ENCODE peak calls at places on chromosomes 4 and X, in eight cellular contexts. H is kidney, G is GM12878, J is stomach, L is left ventricle myocardium inferior, V is pancreas, N is OCI-LY7, A is hepatocyte. Q is an unnamed sample. For H3K9me3, the result is how much of the 10 kb centered on the place peaks cover.

GRCh38 chrX:79728421-79728820 is 286.1 kb upstream of the TBX22 start:
- DNase-seq in L (no peak), N (no peak), V (no peak), J (no peak), G (no peak), A (no peak), H (no peak), Q (no peak)

GRCh38 chrX:101409043-101409442 is 1.0 kb downstream of the HNRNPH2 start:
- DNase-seq in N (no peak), H (no peak), J (no peak), V (no peak), A (peak), L (no peak), G (no peak), Q (no peak)

GRCh38 chr4:176981551-176981950 is 188.8 kb upstream of the VEGFC start:
- DNase-seq in L (no peak), J (no peak), A (no peak), V (no peak), G (no peak), N (no peak), H (no peak), Q (no peak)

GRCh38 chr4:54228563-54229501 is at the start of gene PDGFRA:
- DNase-seq in J (no peak), V (no peak), A (peak), G (no peak), L (peak), N (no peak), H (peak), Q (peak)

GRCh38 chr4:181702864-181703263 is 540.3 kb upstream of the TENM3 start:
- DNase-seq in H (no peak), V (no peak), L (no peak), J (no peak), G (no peak), A (no peak), N (no peak), Q (no peak)

GRCh38 chr4:94357624-94358023 is 15.0 kb upstream of the HPGDS start:
- DNase-seq in L (no peak), A (no peak), N (no peak), V (no peak), G (no peak), J (no peak), H (no peak), Q (no peak)

GRCh38 chr4:129545599-129546278 is 449.8 kb downstream of the C4orf33 start:
- DNase-seq in L (peak), H (peak), A (peak), N (no peak), V (peak), J (peak), G (no peak), Q (peak)

GRCh38 chrX:135688137-135688536 is 25.3 kb upstream of the CT45A1 start:
- DNase-seq in J (no peak), V (no peak), G (no peak), L (no peak), A (no peak), H (no peak), N (no peak), Q (no peak)

GRCh38 chr4:112451831-112452230 is 64.1 kb downstream of the NEUROG2 start:
- DNase-seq in H (no peak), A (no peak), V (no peak), N (no peak), G (no peak), J (no peak), L (no peak), Q (no peak)

GRCh38 chr4:76153356-76153755 is 5.2 kb upstream of the NUP54 start:
- DNase-seq in V (no peak), N (no peak), J (no peak), A (no peak), G (no peak), H (no peak), L (no peak), Q (no peak)

GRCh38 chrX:106802388-106803275 is at the start of gene TBC1D8B:
- DNase-seq in N (peak), A (peak), J (peak), L (peak), V (peak), H (peak), G (peak), Q (peak)

GRCh38 chrX:73765776-73766465 is 202.9 kb downstream of the CHIC1 start:
- DNase-seq in H (no peak), L (no peak), V (no peak), A (no peak), G (no peak), N (peak), J (no peak), Q (no peak)

GRCh38 chrX:45422216-45422925 is 221.7 kb upstream of the DIPK2B start:
- DNase-seq in L (no peak), G (no peak), A (no peak), N (no peak), V (no peak), H (no peak), J (no peak), Q (no peak)

GRCh38 chr4:122674371-122674770 is 53.5 kb upstream of the IL21 start:
- DNase-seq in G (no peak), A (no peak), H (no peak), V (no peak), J (no peak), L (no peak), N (no peak), Q (no peak)

GRCh38 chrX:130110379-130111219 is at the start of gene ELF4:
- DNase-seq in N (peak), H (peak), L (peak), G (no peak), A (peak), V (peak), J (peak), Q (no peak)

GRCh38 chrX:114675365-114675764 is 91.5 kb downstream of the HTR2C start:
- DNase-seq in J (no peak), A (no peak), N (no peak), G (no peak), H (no peak), V (no peak), L (no peak), Q (no peak)

GRCh38 chrX:123833387-123833786 is 26.5 kb upstream of the XIAP start:
- DNase-seq in H (no peak), J (peak), A (peak), L (no peak), V (no peak), N (peak), G (peak), Q (peak)

GRCh38 chr4:39527296-39528055 is at the start of gene UGDH:
- DNase-seq in G (peak), V (peak), H (peak), J (peak), A (peak), L (peak), N (peak), Q (peak)

GRCh38 chr4:150862829-150863228 is 152.3 kb downstream of the LRBA start:
- DNase-seq in J (no peak), N (no peak), L (no peak), A (no peak), H (no peak), G (no peak), V (no peak), Q (no peak)

GRCh38 chr4:47674173-47674572 is 163.7 kb downstream of the CORIN start:
- DNase-seq in N (no peak), L (no peak), H (no peak), A (no peak), J (no peak), G (no peak), V (no peak), Q (no peak)

GRCh38 chr4:7571736-7572135 is 137.0 kb upstream of the PSAPL1 start:
- DNase-seq in V (no peak), N (no peak), H (no peak), L (no peak), A (no peak), G (no peak), J (no peak), Q (no peak)
- H3K9me3 ChIP-seq in V (under half), N (under half), H (under half), L (under half), A (under half), G (under half), J (under half), Q (under half)

DNA sequence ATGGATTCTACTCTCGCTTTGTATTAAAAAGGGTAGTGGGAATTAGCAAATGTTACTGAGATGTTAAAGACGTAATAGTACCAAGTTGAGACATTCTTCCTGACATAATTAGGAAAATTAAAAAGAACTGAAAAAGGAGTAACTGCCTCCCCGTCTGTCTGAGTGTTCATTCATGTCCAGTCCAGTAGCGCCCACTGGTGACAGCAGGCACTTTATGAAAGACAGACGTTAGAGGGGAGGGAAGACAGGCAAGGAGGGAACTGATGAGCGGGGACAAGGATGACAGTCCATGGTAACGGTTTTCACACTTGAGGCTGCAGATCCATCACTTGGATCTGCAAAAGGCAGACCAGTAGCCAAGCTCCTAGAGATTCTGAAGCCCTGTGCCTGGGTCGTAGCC is 326.7 kb downstream of the STK32B start:
- DNase-seq in H (no peak), A (no peak), G (no peak), L (no peak), V (no peak), J (no peak), N (no peak), Q (peak)
- TF ChIP-seq CTCF in H (no peak), A (no peak), G (peak), L (no peak), V (no peak), J (no peak), N (no peak), Q (no peak)

GRCh38 chr4:28921886-28922285 is 1798.3 kb upstream of the PCDH7 start:
- DNase-seq in H (no peak), G (no peak), J (no peak), V (no peak), N (no peak), A (no peak), L (no peak), Q (no peak)

GRCh38 chr4:28916585-28916984 is 1803.6 kb upstream of the PCDH7 start:
- DNase-seq in H (no peak), A (no peak), L (no peak), N (no peak), V (no peak), G (no peak), J (no peak), Q (no peak)

DNA sequence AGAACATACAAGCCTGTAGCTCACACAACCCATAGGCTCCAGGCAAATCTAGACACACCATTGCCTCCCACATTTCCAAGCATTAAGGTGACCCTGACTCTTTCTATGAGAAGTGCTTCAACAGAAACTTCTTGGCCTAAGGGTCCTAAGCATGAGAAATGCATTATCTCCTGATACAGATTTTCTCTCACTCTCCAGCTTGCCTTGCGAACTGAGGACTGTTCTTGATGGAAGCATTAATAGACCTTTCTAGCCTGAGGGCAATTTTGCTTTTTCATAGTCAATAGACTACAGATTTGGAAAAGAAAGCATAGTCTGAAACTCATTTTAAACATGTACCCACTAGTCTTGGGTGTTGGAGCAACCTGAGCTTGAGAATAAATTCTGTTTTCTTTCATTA is 1801.3 kb upstream of the PCDH7 start:
- DNase-seq in V (no peak), N (no peak), A (no peak), H (no peak), J (no peak), G (no peak), L (no peak), Q (no peak)
- H3K9me3 ChIP-seq in V (under half), N (under half), A (under half), H (under half), J (under half), G (under half), L (under half), Q (under half)

GRCh38 chrX:10726647-10727046 is 106.3 kb upstream of the MID1 start:
- DNase-seq in N (no peak), J (no peak), L (no peak), A (no peak), V (no peak), H (no peak), G (no peak), Q (no peak)

GRCh38 chrX:10729000-10729399 is 108.6 kb upstream of the MID1 start:
- DNase-seq in L (no peak), N (no peak), V (no peak), G (no peak), H (no peak), A (no peak), J (no peak), Q (no peak)

GRCh38 chrX:10722804-10723364 is 102.5 kb upstream of the MID1 start:
- DNase-seq in H (no peak), V (no peak), J (peak), L (no peak), N (peak), A (peak), G (no peak), Q (peak)

GRCh38 chrX:10725071-10725470 is 104.7 kb upstream of the MID1 start:
- DNase-seq in N (no peak), L (no peak), A (no peak), V (no peak), H (no peak), J (no peak), G (no peak), Q (no peak)
- TF ChIP-seq CTCF in N (peak), L (peak), A (peak), V (peak), H (no peak), J (no peak), G (peak), Q (no peak)

GRCh38 chr4:3426465-3427133 is 15.2 kb upstream of the HGFAC start:
- DNase-seq in J (no peak), N (peak), G (no peak), H (no peak), A (no peak), V (no peak), L (no peak), Q (no peak)
- H3K9me3 ChIP-seq in J (under half), N (under half), G (under half), H (under half), A (under half), V (under half), L (under half), Q (under half)

DNA sequence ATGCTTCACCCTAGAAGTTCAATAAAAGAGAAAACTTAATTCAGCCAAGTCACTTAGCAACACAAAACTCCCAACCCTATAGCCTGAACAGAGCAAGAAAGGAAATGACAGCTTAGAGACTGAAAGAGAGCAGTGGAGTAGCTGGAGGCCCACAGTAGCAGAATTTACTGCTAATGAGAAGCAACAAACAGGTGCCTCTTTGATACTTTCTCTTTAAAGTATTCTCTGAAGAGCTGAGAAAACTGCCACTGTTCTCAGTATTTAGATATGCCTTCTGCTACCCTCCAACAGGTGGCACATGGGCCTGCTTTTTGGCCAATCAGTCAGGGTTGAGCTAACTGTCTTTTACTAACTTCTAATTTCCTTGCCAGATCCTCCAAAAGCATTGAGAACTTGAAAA is 240.0 kb downstream of the GPC3 start:
- DNase-seq in L (no peak), V (no peak), A (no peak), J (no peak), G (no peak), H (no peak), N (no peak), Q (no peak)
- TF ChIP-seq CTCF in L (no peak), V (no peak), A (no peak), J (no peak), G (peak), H (no peak), N (no peak), Q (no peak)